ENCODE peak calls at places on chromosome 2, in four cellular contexts. M is IMR-90; Y is CD8-positive, alpha-beta memory T cell; S is endodermal cell. B is an unnamed sample.

GRCh38 chr2:68878753-68879152 is 7.6 kb upstream of the BMP10 start:
- DNase-seq in Y (no peak), M (peak; percentile 62), S (no peak), B (no peak)

GRCh38 chr2:99821572-99822369 is 320.6 kb downstream of the AFF3 start:
- DNase-seq in S (peak; percentile 55), M (peak; percentile 90), Y (no peak), B (no peak)

GRCh38 chr2:206211657-206212255 is 52.1 kb downstream of the EEF1B2 start:
- DNase-seq in S (no peak), M (peak; percentile 22), Y (no peak), B (no peak)

GRCh38 chr2:162072976-162073775 is 839 bp downstream of the DPP4 start:
- DNase-seq in S (peak; percentile 77), M (peak; percentile 22), Y (peak; percentile 38), B (peak; percentile 18)

GRCh38 chr2:127597984-127598380 is 48.0 kb upstream of the GPR17 start:
- DNase-seq in Y (no peak), M (peak; percentile 61), S (no peak), B (no peak)

GRCh38 chr2:226514895-226515294 is 284.7 kb downstream of the IRS1 start:
- DNase-seq in M (peak; percentile 40), S (no peak), Y (no peak), B (no peak)

GRCh38 chr2:201228271-201228911 is 31.9 kb upstream of the CASP8 start:
- DNase-seq in M (no peak), S (peak; percentile 12), Y (no peak), B (no peak)

GRCh38 chr2:609520-610280 is 67.5 kb downstream of the TMEM18 start:
- DNase-seq in Y (no peak), S (peak; percentile 12), M (no peak), B (no peak)

GRCh38 chr2:215745316-215745715 is 268.0 kb downstream of the MREG start:
- DNase-seq in M (no peak), S (no peak), Y (no peak), B (no peak)

GRCh38 chr2:128808462-128809255 is 490.0 kb upstream of the HS6ST1 start:
- DNase-seq in Y (no peak), M (peak; percentile 51), S (peak; percentile 31), B (no peak)

GRCh38 chr2:25274868-25275574 is 66.7 kb downstream of the DNMT3A start:
- DNase-seq in S (no peak), Y (peak; percentile 73), M (peak; percentile 52), B (peak; percentile 22)

GRCh38 chr2:216548901-216549321 is 50.3 kb downstream of the RPL37A start:
- DNase-seq in S (no peak), M (no peak), Y (no peak), B (no peak)

GRCh38 chr2:109513749-109514588 is 99.8 kb downstream of the SEPTIN10 start:
- DNase-seq in Y (no peak), S (no peak), M (peak; percentile 95), B (no peak)

GRCh38 chr2:102449370-102449974 is 23.6 kb upstream of the SLC9A4 start:
- DNase-seq in S (peak; percentile 75), M (peak; percentile 47), Y (peak; percentile 45), B (peak; percentile 16)

GRCh38 chr2:110867078-110867477 is 134.7 kb downstream of the ACOXL start:
- DNase-seq in M (no peak), Y (no peak), S (no peak), B (no peak)

GRCh38 chr2:127220807-127221527 is 868 bp upstream of the CYP27C1 start:
- DNase-seq in Y (no peak), S (peak; percentile 83), M (no peak), B (no peak)

GRCh38 chr2:229268626-229269025 is 2.5 kb downstream of the PID1 start:
- DNase-seq in S (no peak), M (peak; percentile 13), Y (no peak), B (no peak)

GRCh38 chr2:229269986-229270385 is 1.1 kb downstream of the PID1 start:
- DNase-seq in Y (no peak), M (no peak), S (no peak), B (no peak)

GRCh38 chr2:229273384-229274338 is 2.6 kb upstream of the PID1 start:
- DNase-seq in M (peak; percentile 67), S (peak; percentile 91), Y (no peak), B (no peak)

GRCh38 chr2:229269146-229269545 is 1.9 kb downstream of the PID1 start:
- DNase-seq in Y (no peak), S (no peak), M (no peak), B (no peak)

GRCh38 chr2:229270551-229271410 is at the start of gene PID1:
- DNase-seq in Y (no peak), M (peak; percentile 5), S (peak; percentile 76), B (no peak)
- H3K4me1 ChIP-seq in Y (no peaks in the 10 kb centered on the region), M (no peaks in the 10 kb centered on the region), S (peaks cover 9% of the 10 kb centered on the region), B (no peaks in the 10 kb centered on the region)

DNA sequence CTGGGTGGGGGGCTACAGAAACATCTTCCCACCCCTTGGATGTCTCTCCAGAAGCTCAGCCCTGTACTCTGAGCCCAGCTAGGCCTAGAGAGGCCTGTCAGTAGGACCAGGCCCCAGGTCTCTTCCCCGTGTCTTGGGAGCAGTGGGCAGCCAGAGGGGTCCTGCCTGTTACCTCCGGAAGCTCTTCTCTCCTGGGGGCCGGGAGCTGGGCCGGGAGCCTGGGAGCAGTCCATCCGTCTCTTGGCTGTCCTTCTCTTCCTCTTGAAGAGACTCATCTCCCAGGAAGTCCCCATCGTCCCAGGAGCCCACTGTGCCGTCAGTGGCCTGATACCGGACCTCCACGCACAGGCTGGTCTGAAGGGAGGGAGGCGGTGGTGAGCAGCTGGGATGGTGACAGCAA is 38.3 kb upstream of the OTOF start:
- DNase-seq in S (no peak), M (no peak), Y (no peak), B (no peak)
- H3K27me3 ChIP-seq in S (no peaks in the 10 kb centered on the region), M (peaks cover 64% of the 10 kb centered on the region), Y (no peaks in the 10 kb centered on the region), B (no peaks in the 10 kb centered on the region)

GRCh38 chr2:65944213-65944612 is 490.7 kb upstream of the MEIS1 start:
- DNase-seq in S (no peak), M (no peak), Y (no peak), B (no peak)
- H3K4me1 ChIP-seq in S (no peaks in the 10 kb centered on the region), M (no peaks in the 10 kb centered on the region), Y (no peaks in the 10 kb centered on the region), B (no peaks in the 10 kb centered on the region)

DNA sequence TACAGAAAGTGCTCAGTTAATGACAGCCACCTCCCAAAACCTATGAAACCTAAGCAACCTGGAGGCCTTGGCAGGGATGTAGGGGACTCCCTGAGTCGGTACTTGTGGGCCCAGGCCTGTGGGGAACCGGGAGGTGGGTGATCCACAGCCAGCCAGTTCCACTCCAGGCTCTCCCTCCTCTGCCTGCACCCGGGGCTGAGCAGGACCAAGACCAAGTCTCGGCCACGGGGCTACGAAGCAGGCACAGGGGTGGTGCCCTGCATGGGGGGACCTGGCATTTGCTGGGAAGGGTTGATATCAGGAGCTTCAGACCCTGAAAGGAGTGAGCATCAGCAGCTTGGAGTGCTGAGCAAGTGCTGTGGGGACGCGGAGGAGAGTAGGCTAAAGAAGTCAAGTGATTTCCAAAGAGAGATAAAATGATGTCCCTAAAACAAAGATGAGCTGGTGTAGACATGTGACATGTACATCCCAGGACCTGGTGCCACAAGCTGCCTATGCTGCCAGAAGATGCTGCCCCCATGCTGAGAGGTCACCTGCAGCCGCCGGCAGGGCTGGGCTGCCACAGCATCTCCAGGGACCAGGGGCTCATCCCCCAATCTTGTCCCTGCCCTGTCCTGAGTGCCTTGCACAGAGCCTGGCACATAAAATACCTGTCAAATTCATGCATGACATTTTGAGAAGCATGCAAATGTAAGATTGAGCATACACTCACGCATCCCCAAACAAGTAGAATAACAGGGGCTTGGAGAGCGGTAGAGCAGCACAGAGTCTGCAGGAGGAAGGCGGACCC is 21.5 kb downstream of the KCNIP3 start:
- DNase-seq in S (no peak), M (no peak), Y (no peak), B (no peak)
- H3K27me3 ChIP-seq in S (no peaks in the 10 kb centered on the region), M (peaks cover 3% of the 10 kb centered on the region), Y (no peaks in the 10 kb centered on the region), B (no peaks in the 10 kb centered on the region)

B was measured in naive thymus-derived CD4-positive, alpha-beta T cell.